ENCODE peak calls at places on chromosomes 16 and 17, in seven cellular contexts. J, N, M, V, L, R and F are unnamed samples.

GRCh38 chr16:83744521-83744981 is 63.2 kb upstream of the HSBP1 start:
- DNase-seq in R (peak), M (peak), J (no peak), N (peak), V (no peak), L (peak), F (no peak)

GRCh38 chr17:57782051-57782490 is 37.0 kb upstream of the CCDC182 start:
- DNase-seq in L (no peak), M (no peak), V (no peak), R (no peak), J (no peak), N (no peak), F (no peak)

GRCh38 chr16:68756250-68757051 is 19.4 kb downstream of the CDH1 start:
- DNase-seq in J (peak), V (no peak), N (peak), R (no peak), L (no peak), M (no peak), F (peak)

GRCh38 chr17:35743911-35744328 is 9.1 kb downstream of the GAS2L2 start:
- DNase-seq in J (peak), N (peak), V (no peak), M (no peak), R (no peak), L (no peak), F (no peak)

GRCh38 chr17:9726291-9726690 is 65.1 kb downstream of the DHRS7C start:
- DNase-seq in R (no peak), M (no peak), N (no peak), V (no peak), J (no peak), L (no peak), F (no peak)

GRCh38 chr17:82389379-82389778 is 17.8 kb downstream of the UTS2R start:
- DNase-seq in L (no peak), N (no peak), J (no peak), M (no peak), R (no peak), V (no peak), F (no peak)

GRCh38 chr17:2192367-2193028 is 111.1 kb downstream of the SMG6 start:
- DNase-seq in M (no peak), L (peak), R (no peak), N (peak), V (peak), J (no peak), F (peak)

GRCh38 chr16:68401871-68402747 is 46.2 kb downstream of the SMPD3 start:
- DNase-seq in R (no peak), N (peak), J (no peak), L (peak), V (no peak), M (no peak), F (no peak)

GRCh38 chr17:50139950-50140885 is 10.3 kb upstream of the SAMD14 start:
- DNase-seq in L (peak), V (peak), R (peak), N (peak), J (peak), M (peak), F (peak)

GRCh38 chr17:32596666-32597065 is 109.9 kb downstream of the CDK5R1 start:
- DNase-seq in L (no peak), J (no peak), R (no peak), N (no peak), V (no peak), M (no peak), F (peak)